ENCODE peak calls at places on chromosomes 12 and 14, in six cellular contexts. S is lower leg skin, N is HepG2, T is left lung, X is neural progenitor cell, A is HCT116. D is an unnamed sample.

GRCh38 chr12:124370384-124370783 is 75.5 kb downstream of the RFLNA start:
- DNase-seq in S (no peak), N (no peak), T (no peak), X (no peak), A (no peak), D (no peak)

GRCh38 chr12:27575099-27575779 is 51.2 kb downstream of the PPFIBP1 start:
- DNase-seq in S (no peak), N (no peak), T (no peak), X (no peak), A (no peak), D (no peak)

GRCh38 chr12:10783252-10783651 is 19.2 kb downstream of the TAS2R7 start:
- DNase-seq in S (no peak), N (no peak), T (no peak), X (no peak), A (no peak), D (no peak)

GRCh38 chr12:122499991-122500684 is 594 bp downstream of the ZCCHC8 start:
- DNase-seq in S (peak), N (peak), T (peak), X (no peak), A (peak), D (peak)

GRCh38 chr12:123398177-123398916 is 14.4 kb downstream of the KMT5A start:
- DNase-seq in S (no peak), N (no peak), T (no peak), X (no peak), A (no peak), D (peak)

GRCh38 chr14:63421919-63422318 is 103.2 kb upstream of the GPHB5 start:
- DNase-seq in S (no peak), N (no peak), T (no peak), X (no peak), A (no peak), D (no peak)

GRCh38 chr12:62331306-62331705 is 71.1 kb downstream of the USP15 start:
- DNase-seq in S (no peak), N (no peak), T (no peak), X (no peak), A (no peak), D (no peak)

GRCh38 chr12:76690916-76691700 is 72.8 kb upstream of the ZDHHC17 start:
- DNase-seq in S (no peak), N (no peak), T (no peak), X (no peak), A (no peak), D (no peak)

GRCh38 chr12:67827820-67828383 is 161.3 kb upstream of the IFNG-AS1 start:
- DNase-seq in S (no peak), N (no peak), T (no peak), X (no peak), A (peak), D (peak)
- H3K4me3 ChIP-seq in S (no peak), N (no peak), T (no peak), X (no peak), A (peak), D (no peak)

DNA sequence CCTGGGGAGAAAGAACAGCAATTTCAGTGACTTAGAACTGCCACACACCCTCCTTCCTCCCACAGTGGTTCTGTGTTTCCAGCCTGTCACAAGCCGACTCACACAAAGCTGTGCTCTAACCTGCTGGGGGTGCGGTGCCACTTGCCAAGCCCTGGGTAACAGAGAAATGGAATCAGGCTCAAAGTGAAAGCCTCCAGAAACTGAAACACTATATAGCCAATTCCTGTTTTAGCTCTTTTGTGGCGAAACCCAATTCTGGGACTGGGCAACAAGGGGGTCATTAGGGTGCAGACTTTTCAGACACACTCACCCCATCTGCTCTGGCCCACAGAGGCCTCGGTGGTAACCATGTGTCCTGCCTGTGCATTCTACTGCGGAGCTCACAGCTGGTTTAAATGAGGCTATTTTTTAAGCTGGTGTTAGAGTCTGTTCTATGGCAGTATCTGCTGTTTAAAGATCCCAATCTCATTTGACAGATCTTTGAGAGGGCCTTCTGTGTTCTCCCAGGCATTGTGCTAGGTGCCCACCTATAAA is 15.2 kb upstream of the ACTR6 start:
- DNase-seq in S (no peak), N (no peak), T (no peak), X (no peak), A (no peak), D (no peak)
- H3K4me3 ChIP-seq in S (no peak), N (no peak), T (no peak), X (no peak), A (no peak), D (no peak)

GRCh38 chr14:92632546-92633273 is 115.7 kb downstream of the LGMN start:
- DNase-seq in S (no peak), N (no peak), T (no peak), X (no peak), A (no peak), D (no peak)

GRCh38 chr14:92635031-92635430 is 113.4 kb downstream of the LGMN start:
- DNase-seq in S (no peak), N (no peak), T (no peak), X (no peak), A (no peak), D (no peak)

GRCh38 chr14:92633724-92634123 is 114.7 kb downstream of the LGMN start:
- DNase-seq in S (no peak), N (no peak), T (no peak), X (no peak), A (no peak), D (no peak)

GRCh38 chr14:92631098-92631497 is 117.3 kb downstream of the LGMN start:
- DNase-seq in S (no peak), N (no peak), T (no peak), X (no peak), A (no peak), D (no peak)

DNA sequence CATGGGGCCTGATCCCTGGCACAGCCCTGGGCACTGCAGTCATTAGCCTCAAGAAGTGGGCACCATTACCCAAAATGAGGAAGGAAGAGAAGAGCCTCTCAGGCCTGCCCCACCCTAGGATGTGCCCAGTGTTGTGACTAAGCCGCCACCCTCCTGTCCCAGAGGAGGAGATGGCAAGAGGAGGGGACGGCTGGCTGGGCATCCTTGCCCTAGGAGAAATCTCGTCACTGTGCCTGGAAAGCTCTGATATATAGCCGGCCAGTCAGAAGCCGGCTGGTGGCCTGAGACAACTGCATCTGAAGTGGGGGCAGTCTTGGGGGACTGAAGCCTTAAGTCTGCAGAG is 115.2 kb downstream of the LGMN start:
- DNase-seq in S (no peak), N (no peak), T (peak), X (no peak), A (no peak), D (peak)
- H3K4me3 ChIP-seq in S (no peak), N (no peak), T (no peak), X (no peak), A (no peak), D (no peak)

DNA sequence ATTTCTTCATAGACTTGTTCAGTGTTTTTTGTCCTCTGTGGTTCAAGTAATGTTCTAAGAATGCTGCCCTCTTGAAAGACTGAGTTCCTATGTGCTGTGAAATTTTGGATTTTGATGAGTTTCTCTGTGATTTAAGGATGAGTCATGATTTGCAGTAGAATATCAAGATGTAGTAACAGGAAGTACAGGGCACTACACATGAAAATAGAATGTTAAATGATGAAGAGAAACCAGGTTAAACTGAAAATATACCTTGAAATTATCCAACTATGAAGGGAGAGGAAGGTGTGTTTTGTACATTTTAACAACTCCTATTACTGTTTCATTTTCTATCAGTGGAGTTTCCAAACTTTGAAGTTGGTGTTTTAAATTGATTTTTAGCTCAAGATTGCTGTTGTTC is 4.8 kb downstream of the ELK3 start:
- DNase-seq in S (no peak), N (no peak), T (no peak), X (no peak), A (peak), D (no peak)
- H3K4me3 ChIP-seq in S (no peak), N (no peak), T (no peak), X (no peak), A (no peak), D (no peak)

GRCh38 chr12:88418856-88419497 is 161.3 kb downstream of the KITLG start:
- DNase-seq in S (no peak), N (no peak), T (no peak), X (no peak), A (no peak), D (no peak)

GRCh38 chr12:88420460-88420859 is 159.8 kb downstream of the KITLG start:
- DNase-seq in S (no peak), N (no peak), T (no peak), X (no peak), A (peak), D (no peak)

GRCh38 chr12:88417531-88417930 is 162.7 kb downstream of the KITLG start:
- DNase-seq in S (no peak), N (no peak), T (no peak), X (no peak), A (no peak), D (no peak)

GRCh38 chr12:88416786-88417185 is 163.5 kb downstream of the KITLG start:
- DNase-seq in S (no peak), N (no peak), T (no peak), X (no peak), A (no peak), D (no peak)

DNA sequence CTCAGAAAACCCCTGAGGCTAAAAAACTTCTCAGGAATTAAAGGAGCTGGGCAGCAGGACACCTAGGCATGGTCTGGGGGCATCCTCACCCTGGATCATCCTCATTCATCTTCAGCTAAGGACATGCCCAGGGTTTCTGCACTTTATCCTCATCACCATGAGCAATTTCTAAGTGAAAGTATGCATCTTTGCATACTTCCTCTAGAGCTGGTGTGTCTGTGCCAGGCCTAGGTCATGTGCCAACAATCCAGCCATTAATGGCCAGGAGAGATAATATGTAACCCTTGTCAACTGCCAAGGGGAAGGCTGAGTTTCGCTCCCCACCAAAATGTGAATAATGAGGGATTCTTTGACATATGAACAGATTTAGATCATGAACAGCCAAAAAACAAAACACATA is 160.5 kb downstream of the KITLG start:
- DNase-seq in S (no peak), N (no peak), T (no peak), X (no peak), A (no peak), D (no peak)
- H3K4me3 ChIP-seq in S (no peak), N (no peak), T (no peak), X (no peak), A (no peak), D (no peak)

DNA sequence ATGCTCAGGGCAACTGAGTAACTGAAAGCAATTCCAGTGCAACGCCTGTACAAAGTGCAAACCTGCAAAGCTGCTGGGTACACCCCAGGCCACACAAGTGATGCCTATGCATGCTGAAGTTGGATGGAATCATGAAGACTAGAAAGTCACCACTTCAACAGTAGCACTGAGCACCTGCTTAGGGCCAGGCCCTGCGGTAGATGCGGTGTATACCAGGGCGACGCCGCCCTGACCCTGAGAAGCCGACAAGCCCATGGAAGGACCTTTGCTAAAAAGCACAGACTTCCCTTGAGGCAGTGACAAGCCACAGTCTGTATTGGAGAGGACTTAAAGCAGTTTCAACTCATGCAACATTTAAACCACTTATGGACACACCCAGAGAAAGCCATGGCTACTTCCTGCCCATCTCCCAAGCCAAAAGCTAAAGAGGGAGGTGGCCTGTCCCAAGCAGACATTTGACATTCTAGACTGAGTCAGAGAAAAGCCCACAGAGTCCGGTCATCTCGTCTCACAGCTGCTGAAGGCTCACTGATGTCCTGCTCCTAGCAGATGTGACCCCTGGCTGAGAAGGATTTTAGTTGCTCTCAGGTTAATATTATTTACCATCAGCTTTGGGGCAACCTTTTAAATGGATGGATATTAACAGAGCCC is 843.9 kb upstream of the TMEM132C start:
- DNase-seq in S (no peak), N (no peak), T (no peak), X (no peak), A (no peak), D (no peak)
- H3K4me3 ChIP-seq in S (no peak), N (no peak), T (no peak), X (no peak), A (no peak), D (no peak)

GRCh38 chr14:24143511-24143910 is 2.1 kb upstream of the EMC9 start:
- DNase-seq in S (no peak), N (no peak), T (no peak), X (no peak), A (no peak), D (no peak)
- H3K4me3 ChIP-seq in S (no peak), N (no peak), T (no peak), X (no peak), A (no peak), D (no peak)

DNA sequence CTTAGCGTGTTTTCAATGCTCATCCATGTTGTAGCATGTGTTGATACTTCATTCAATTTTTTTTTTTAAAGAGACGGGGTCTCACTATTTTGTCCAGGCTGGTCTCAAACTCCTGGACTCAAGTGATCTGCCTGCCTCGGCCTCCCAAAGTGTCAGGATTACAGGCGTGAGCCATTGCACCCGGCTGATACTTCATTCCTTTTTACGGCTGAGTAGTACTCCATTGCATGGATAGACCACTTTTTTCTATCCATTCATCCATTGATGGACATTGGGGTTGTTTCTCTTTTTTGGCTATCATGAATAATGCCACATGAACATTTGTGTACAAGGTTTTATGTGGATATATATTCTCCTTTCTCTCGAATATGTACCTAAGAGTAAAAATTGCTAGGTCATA is 1.2 kb downstream of the P2RX7 start:
- DNase-seq in S (no peak), N (no peak), T (no peak), X (no peak), A (no peak), D (no peak)
- H3K4me3 ChIP-seq in S (no peak), N (no peak), T (no peak), X (no peak), A (no peak), D (no peak)

D was measured in adrenal gland.